ENCODE peak calls at places on chromosomes 3 and 15, in seven cellular contexts. Y is astrocyte of the spinal cord; U is BE2C; T is activated naive CD4-positive, alpha-beta T cell; I is SK-N-SH; L is Calu3; M is iPS DF 6.9. C is an unnamed sample.

GRCh38 chr15:80480909-80481308 is 76.7 kb downstream of the ARNT2 start:
- DNase-seq in Y (peak), U (no peak), T (no peak), I (no peak), L (no peak), M (no peak), C (peak)

GRCh38 chr15:89335289-89336041 is 841 bp upstream of the POLG start:
- DNase-seq in Y (no peak), U (peak), T (no peak), I (peak), L (no peak), M (no peak), C (peak)

GRCh38 chr3:194045289-194045688 is 90.7 kb upstream of the HES1 start:
- DNase-seq in Y (no peak), U (no peak), T (no peak), I (no peak), L (no peak), M (no peak), C (no peak)

GRCh38 chr3:130850044-130850797 is 43.7 kb upstream of the ATP2C1 start:
- DNase-seq in Y (peak), U (peak), T (no peak), I (peak), L (peak), M (no peak), C (no peak)

GRCh38 chr3:69058180-69058946 is 6.2 kb upstream of the TMF1 start:
- DNase-seq in Y (no peak), U (no peak), T (no peak), I (no peak), L (no peak), M (no peak), C (no peak)

GRCh38 chr15:67225336-67225735 is 29.1 kb downstream of the AAGAB start:
- DNase-seq in Y (peak), U (no peak), T (no peak), I (no peak), L (no peak), M (no peak), C (no peak)

GRCh38 chr3:102182162-102182561 is 252.7 kb upstream of the ZPLD1 start:
- DNase-seq in Y (peak), U (no peak), T (no peak), I (no peak), L (peak), M (no peak), C (no peak)

GRCh38 chr15:38072007-38072506 is 137.6 kb downstream of the TMCO5A start:
- DNase-seq in Y (no peak), U (no peak), T (no peak), I (no peak), L (no peak), M (no peak), C (no peak)

GRCh38 chr15:87828608-87829007 is 427.9 kb downstream of the NTRK3 start:
- DNase-seq in Y (no peak), U (no peak), T (no peak), I (no peak), L (no peak), M (no peak), C (no peak)

GRCh38 chr3:33355611-33356010 is 78.4 kb downstream of the FBXL2 start:
- DNase-seq in Y (peak), U (no peak), T (no peak), I (no peak), L (peak), M (no peak), C (no peak)

GRCh38 chr3:155853214-155854146 is 747 bp downstream of the SLC33A1 start:
- DNase-seq in Y (no peak), U (peak), T (no peak), I (no peak), L (peak), M (no peak), C (no peak)

GRCh38 chr3:13571264-13571663 is 22.3 kb downstream of the FBLN2 start:
- DNase-seq in Y (no peak), U (no peak), T (no peak), I (peak), L (no peak), M (no peak), C (no peak)